ENCODE peak calls at places on chromosomes 7 and 10, in ten cellular contexts. Q, M, V, I, C, N, R, Z, E and T are unnamed samples.

GRCh38 chr7:20797174-20798080 is 10.7 kb upstream of the SP8 start:
- DNase-seq in Q (no peak), M (peak; percentile 6), V (peak; percentile 77), I (no peak), C (no peak), N (no peak), R (no peak), Z (no peak), E (no peak), T (peak; percentile 77)

GRCh38 chr7:35762781-35763180 is 38.1 kb upstream of the SEPTIN7 start:
- DNase-seq in Q (no peak), M (no peak), V (no peak), I (no peak), C (no peak), N (no peak), R (no peak), Z (no peak), E (no peak), T (peak; percentile 29)

GRCh38 chr7:142185069-142185468 is 72.8 kb downstream of the PRSS58 start:
- DNase-seq in Q (no peak), M (no peak), V (no peak), I (no peak), C (no peak), N (no peak), R (no peak), Z (no peak), E (no peak), T (no peak)

GRCh38 chr7:17564678-17565209 is 266.3 kb downstream of the AHR start:
- DNase-seq in Q (no peak), M (no peak), V (peak; percentile 96), I (no peak), C (no peak), N (no peak), R (no peak), Z (no peak), E (no peak), T (peak; percentile 12)

GRCh38 chr7:149505551-149505950 is 7.9 kb upstream of the ZNF746 start:
- DNase-seq in Q (no peak), M (no peak), V (no peak), I (no peak), C (no peak), N (no peak), R (no peak), Z (no peak), E (no peak), T (no peak)

GRCh38 chr7:19491821-19492452 is 216.9 kb downstream of the POLR1F start:
- DNase-seq in Q (no peak), M (peak; percentile 12), V (peak; percentile 64), I (no peak), C (no peak), N (no peak), R (no peak), Z (peak; percentile 23), E (peak; percentile 12), T (peak; percentile 21)

GRCh38 chr10:15172306-15172840 is 3.9 kb upstream of the NMT2 start:
- DNase-seq in Q (no peak), M (no peak), V (no peak), I (no peak), C (no peak), N (no peak), R (no peak), Z (no peak), E (no peak), T (no peak)

GRCh38 chr10:3951993-3952392 is 167.0 kb upstream of the KLF6 start:
- DNase-seq in Q (no peak), M (no peak), V (no peak), I (no peak), C (no peak), N (no peak), R (no peak), Z (no peak), E (no peak), T (no peak)

GRCh38 chr10:49138361-49138891 is 4.6 kb upstream of the FAM170B start:
- DNase-seq in Q (no peak), M (no peak), V (peak; percentile 14), I (no peak), C (no peak), N (no peak), R (no peak), Z (no peak), E (no peak), T (no peak)

GRCh38 chr10:103458720-103459119 is at the start of gene CALHM1:
- DNase-seq in Q (no peak), M (no peak), V (no peak), I (peak; percentile 33), C (no peak), N (peak; percentile 6), R (no peak), Z (no peak), E (no peak), T (no peak)

GRCh38 chr7:23472974-23473847 is 2.9 kb upstream of the IGF2BP3 start:
- DNase-seq in Q (no peak), M (no peak), V (peak; percentile 53), I (peak; percentile 13), C (no peak), N (no peak), R (no peak), Z (no peak), E (no peak), T (peak; percentile 65)

GRCh38 chr10:44383749-44384600 is 922 bp downstream of the CXCL12 start:
- DNase-seq in Q (no peak), M (no peak), V (no peak), I (peak; percentile 57), C (no peak), N (no peak), R (no peak), Z (no peak), E (no peak), T (no peak)

GRCh38 chr7:26278769-26279168 is 12.9 kb upstream of the SNX10 start:
- DNase-seq in Q (no peak), M (peak; percentile 31), V (peak; percentile 77), I (no peak), C (no peak), N (peak; percentile 16), R (no peak), Z (no peak), E (no peak), T (peak; percentile 76)

GRCh38 chr7:43303740-43304241 is 191.3 kb downstream of the HECW1 start:
- DNase-seq in Q (no peak), M (no peak), V (no peak), I (no peak), C (no peak), N (no peak), R (no peak), Z (no peak), E (no peak), T (no peak)

GRCh38 chr10:48493083-48493871 is 111.6 kb downstream of the ARHGAP22 start:
- DNase-seq in Q (no peak), M (no peak), V (no peak), I (no peak), C (no peak), N (peak; percentile 11), R (no peak), Z (no peak), E (no peak), T (no peak)

GRCh38 chr7:30977896-30978564 is 14.3 kb downstream of the GHRHR start:
- DNase-seq in Q (no peak), M (peak; percentile 24), V (no peak), I (peak; percentile 52), C (no peak), N (peak; percentile 41), R (no peak), Z (no peak), E (no peak), T (peak; percentile 8)

GRCh38 chr7:45987521-45988290 is 66.6 kb upstream of the IGFBP3 start:
- DNase-seq in Q (no peak), M (no peak), V (no peak), I (no peak), C (no peak), N (no peak), R (no peak), Z (no peak), E (no peak), T (no peak)

GRCh38 chr10:48509061-48509772 is 95.7 kb downstream of the ARHGAP22 start:
- DNase-seq in Q (no peak), M (no peak), V (no peak), I (no peak), C (no peak), N (no peak), R (no peak), Z (no peak), E (no peak), T (no peak)